ENCODE peak calls at places on chromosomes 6 and 20, in seven cellular contexts. P, Y, F, U, J, M and E are unnamed samples.
A peak's percentile ranks its signal among the peaks of the same experiment; 100 is the strongest.

GRCh38 chr6:903746-904145 is 210.8 kb upstream of the EXOC2 start:
- DNase-seq in P (no peak), Y (no peak), F (no peak), U (no peak), J (no peak), M (no peak), E (peak; percentile 81)

GRCh38 chr6:99761701-99762100 is 155.1 kb downstream of the PRDM13 start:
- DNase-seq in P (no peak), Y (no peak), F (no peak), U (no peak), J (no peak), M (no peak), E (no peak)

GRCh38 chr6:37990762-37991525 is 171.4 kb downstream of the ZFAND3 start:
- DNase-seq in P (no peak), Y (no peak), F (no peak), U (no peak), J (no peak), M (peak; percentile 32), E (peak; percentile 87)

GRCh38 chr6:144580039-144580438 is 294.9 kb downstream of the UTRN start:
- DNase-seq in P (no peak), Y (no peak), F (no peak), U (no peak), J (no peak), M (no peak), E (no peak)

GRCh38 chr6:127190552-127190951 is 72.1 kb downstream of the RSPO3 start:
- DNase-seq in P (no peak), Y (no peak), F (no peak), U (no peak), J (no peak), M (peak; percentile 59), E (peak; percentile 68)

GRCh38 chr6:36333889-36334288 is 2.8 kb downstream of the BNIP5 start:
- DNase-seq in P (no peak), Y (no peak), F (no peak), U (no peak), J (no peak), M (no peak), E (no peak)

GRCh38 chr6:138844203-138844602 is 48.3 kb downstream of the ECT2L start:
- DNase-seq in P (no peak), Y (no peak), F (no peak), U (no peak), J (peak; percentile 4), M (no peak), E (peak; percentile 44)

GRCh38 chr20:50304501-50304856 is 113.8 kb downstream of the CEBPB start:
- DNase-seq in P (peak; percentile 75), Y (no peak), F (no peak), U (no peak), J (peak; percentile 61), M (no peak), E (peak; percentile 49)

GRCh38 chr6:121686611-121687023 is 251.2 kb downstream of the GJA1 start:
- DNase-seq in P (peak; percentile 14), Y (no peak), F (no peak), U (no peak), J (no peak), M (no peak), E (no peak)

GRCh38 chr6:150721411-150722266 is 122.0 kb downstream of the PLEKHG1 start:
- DNase-seq in P (no peak), Y (no peak), F (no peak), U (no peak), J (no peak), M (no peak), E (no peak)

GRCh38 chr20:3479759-3480615 is 9.2 kb downstream of the ATRN start:
- DNase-seq in P (no peak), Y (no peak), F (no peak), U (no peak), J (no peak), M (no peak), E (no peak)

GRCh38 chr20:32301719-32302506 is 24.5 kb downstream of the KIF3B start:
- DNase-seq in P (no peak), Y (no peak), F (no peak), U (no peak), J (no peak), M (no peak), E (no peak)

GRCh38 chr20:6954219-6954618 is 186.7 kb downstream of the BMP2 start:
- DNase-seq in P (no peak), Y (no peak), F (no peak), U (no peak), J (no peak), M (no peak), E (no peak)

GRCh38 chr6:160041608-160042007 is 72.7 kb downstream of the IGF2R start:
- DNase-seq in P (no peak), Y (no peak), F (no peak), U (no peak), J (peak; percentile 76), M (no peak), E (peak; percentile 85)

GRCh38 chr6:132964101-132964867 is 149.9 kb downstream of the RPS12 start:
- DNase-seq in P (peak; percentile 73), Y (no peak), F (no peak), U (no peak), J (no peak), M (no peak), E (peak; percentile 47)

GRCh38 chr6:81856872-81857271 is 104.4 kb upstream of the TENT5A start:
- DNase-seq in P (no peak), Y (no peak), F (no peak), U (no peak), J (no peak), M (no peak), E (no peak)

GRCh38 chr20:46057856-46058655 is 29.0 kb downstream of the SLC12A5 start:
- DNase-seq in P (no peak), Y (no peak), F (peak; percentile 44), U (peak; percentile 28), J (no peak), M (no peak), E (peak; percentile 57)

GRCh38 chr6:34143884-34144580 is 1.9 kb downstream of the GRM4 start:
- DNase-seq in P (peak; percentile 82), Y (no peak), F (peak; percentile 84), U (peak; percentile 25), J (no peak), M (peak; percentile 58), E (peak; percentile 9)

GRCh38 chr20:36113566-36114247 is 40.8 kb upstream of the EPB41L1 start:
- DNase-seq in P (no peak), Y (no peak), F (no peak), U (no peak), J (no peak), M (no peak), E (no peak)

GRCh38 chr20:17867546-17867945 is 101.0 kb downstream of the SNX5 start:
- DNase-seq in P (peak; percentile 66), Y (no peak), F (no peak), U (no peak), J (no peak), M (no peak), E (no peak)

GRCh38 chr20:31839782-31840487 is 5.5 kb downstream of the FOXS1 start:
- DNase-seq in P (no peak), Y (no peak), F (no peak), U (no peak), J (no peak), M (no peak), E (no peak)

GRCh38 chr20:38975539-38976120 is 13.5 kb downstream of the DHX35 start:
- DNase-seq in P (no peak), Y (no peak), F (no peak), U (no peak), J (no peak), M (no peak), E (no peak)

GRCh38 chr6:96089173-96089572 is 73.4 kb downstream of the FUT9 start:
- DNase-seq in P (no peak), Y (no peak), F (peak; percentile 27), U (no peak), J (no peak), M (peak; percentile 5), E (no peak)

GRCh38 chr6:25942561-25943147 is 12.2 kb upstream of the SLC17A2 start:
- DNase-seq in P (no peak), Y (no peak), F (no peak), U (no peak), J (no peak), M (peak; percentile 64), E (peak; percentile 61)

GRCh38 chr6:77620290-77620882 is 32.5 kb upstream of the MEI4 start:
- DNase-seq in P (peak; percentile 20), Y (no peak), F (peak; percentile 7), U (peak; percentile 7), J (no peak), M (peak; percentile 0), E (peak; percentile 30)

GRCh38 chr6:135739288-135739687 is 112.2 kb upstream of the PDE7B start:
- DNase-seq in P (no peak), Y (no peak), F (no peak), U (no peak), J (no peak), M (no peak), E (peak; percentile 94)

GRCh38 chr20:21338291-21338690 is 35.2 kb downstream of the XRN2 start:
- DNase-seq in P (no peak), Y (no peak), F (no peak), U (no peak), J (no peak), M (no peak), E (no peak)

GRCh38 chr6:70225052-70225451 is 77.8 kb downstream of the COL9A1 start:
- DNase-seq in P (no peak), Y (no peak), F (no peak), U (no peak), J (no peak), M (no peak), E (no peak)

GRCh38 chr20:33672426-33673114 is 1.7 kb downstream of the NECAB3 start:
- DNase-seq in P (no peak), Y (no peak), F (no peak), U (no peak), J (no peak), M (no peak), E (no peak)

GRCh38 chr20:35404614-35405259 is 7.0 kb downstream of the UQCC1 start:
- DNase-seq in P (no peak), Y (no peak), F (no peak), U (no peak), J (no peak), M (no peak), E (no peak)

GRCh38 chr6:958531-958930 is 265.6 kb upstream of the EXOC2 start:
- DNase-seq in P (no peak), Y (no peak), F (no peak), U (no peak), J (no peak), M (peak; percentile 1), E (peak; percentile 92)

GRCh38 chr20:54980321-54980960 is 505.0 kb downstream of the DOK5 start:
- DNase-seq in P (no peak), Y (no peak), F (peak; percentile 8), U (no peak), J (no peak), M (peak; percentile 12), E (peak; percentile 3)